ENCODE peak calls at places on chromosome 2, in six cellular contexts. One of them, this sample, is unnamed.

GRCh38 chr2:8238521-8239230 is 443.2 kb upstream of the ID2 start:
- DNase-seq in activated CD4-positive, alpha-beta T cell treated with anti-CD3 and anti-CD28 coated beads for 48 hours: no peak
- DNase-seq in ELF-1: no peak
- DNase-seq in NCI-H1417: no peak
- DNase-seq in fibroblast of pulmonary artery: no peak
- DNase-seq in RKO: no peak
- DNase-seq in this sample: no peak

GRCh38 chr2:61993422-61994024 is 88.0 kb downstream of the COMMD1 start:
- DNase-seq in ELF-1: no peak
- DNase-seq in activated CD4-positive, alpha-beta T cell treated with anti-CD3 and anti-CD28 coated beads for 48 hours: no peak
- DNase-seq in RKO: peak
- DNase-seq in fibroblast of pulmonary artery: peak
- DNase-seq in NCI-H1417: peak
- DNase-seq in this sample: peak

GRCh38 chr2:233793465-233794127 is 15.5 kb downstream of the MROH2A start:
- DNase-seq in RKO: no peak
- DNase-seq in NCI-H1417: peak
- DNase-seq in fibroblast of pulmonary artery: no peak
- DNase-seq in ELF-1: no peak
- DNase-seq in activated CD4-positive, alpha-beta T cell treated with anti-CD3 and anti-CD28 coated beads for 48 hours: no peak
- DNase-seq in this sample: no peak

GRCh38 chr2:159555651-159556392 is 60.5 kb downstream of the BAZ2B start:
- DNase-seq in activated CD4-positive, alpha-beta T cell treated with anti-CD3 and anti-CD28 coated beads for 48 hours: no peak
- DNase-seq in fibroblast of pulmonary artery: no peak
- DNase-seq in NCI-H1417: no peak
- DNase-seq in RKO: no peak
- DNase-seq in ELF-1: no peak
- DNase-seq in this sample: no peak

GRCh38 chr2:7083580-7084509 is 166.6 kb downstream of the RNF144A start:
- DNase-seq in ELF-1: peak
- DNase-seq in fibroblast of pulmonary artery: peak
- DNase-seq in RKO: peak
- DNase-seq in NCI-H1417: peak
- DNase-seq in activated CD4-positive, alpha-beta T cell treated with anti-CD3 and anti-CD28 coated beads for 48 hours: peak
- DNase-seq in this sample: no peak

GRCh38 chr2:100321881-100322820 is at the start of gene LONRF2:
- DNase-seq in RKO: no peak
- DNase-seq in NCI-H1417: peak
- DNase-seq in fibroblast of pulmonary artery: no peak
- DNase-seq in ELF-1: peak
- DNase-seq in activated CD4-positive, alpha-beta T cell treated with anti-CD3 and anti-CD28 coated beads for 48 hours: peak
- DNase-seq in this sample: no peak

GRCh38 chr2:3522851-3523481 is 3.6 kb upstream of the ADI1 start:
- DNase-seq in RKO: no peak
- DNase-seq in activated CD4-positive, alpha-beta T cell treated with anti-CD3 and anti-CD28 coated beads for 48 hours: no peak
- DNase-seq in fibroblast of pulmonary artery: peak
- DNase-seq in NCI-H1417: no peak
- DNase-seq in ELF-1: no peak
- DNase-seq in this sample: no peak

GRCh38 chr2:69659349-69659748 is 15.8 kb upstream of the AAK1 start:
- DNase-seq in RKO: no peak
- DNase-seq in fibroblast of pulmonary artery: no peak
- DNase-seq in NCI-H1417: no peak
- DNase-seq in activated CD4-positive, alpha-beta T cell treated with anti-CD3 and anti-CD28 coated beads for 48 hours: no peak
- DNase-seq in ELF-1: no peak
- DNase-seq in this sample: no peak

GRCh38 chr2:226208726-226209125 is 590.9 kb downstream of the IRS1 start:
- DNase-seq in RKO: no peak
- DNase-seq in NCI-H1417: no peak
- DNase-seq in fibroblast of pulmonary artery: peak
- DNase-seq in activated CD4-positive, alpha-beta T cell treated with anti-CD3 and anti-CD28 coated beads for 48 hours: no peak
- DNase-seq in ELF-1: no peak
- DNase-seq in this sample: no peak